ENCODE peak calls at places on chromosome 1, in five cellular contexts. M is ELR; W is epithelial cell of prostate; A is activated CD4-positive, alpha-beta T cell treated with anti-CD3 and anti-CD28 coated beads for 24 hours; I is glutamatergic neuron. T is an unnamed sample.

GRCh38 chr1:175394739-175395138 is 202.2 kb upstream of the KIAA0040 start:
- DNase-seq in M (no peak), W (no peak), A (no peak), I (no peak), T (no peak)

GRCh38 chr1:97084566-97084965 is 363.0 kb downstream of the PTBP2 start:
- DNase-seq in M (peak), W (no peak), A (no peak), I (no peak), T (no peak)

GRCh38 chr1:244833734-244834595 is 1.5 kb upstream of the COX20 start:
- DNase-seq in M (peak), W (peak), A (peak), I (peak), T (peak)

GRCh38 chr1:242065813-242066212 is 66.9 kb upstream of the MAP1LC3C start:
- DNase-seq in M (no peak), W (no peak), A (no peak), I (no peak), T (no peak)

GRCh38 chr1:18109058-18109755 is 1.6 kb downstream of the IGSF21 start:
- DNase-seq in M (no peak), W (no peak), A (no peak), I (peak), T (no peak)

GRCh38 chr1:29518183-29518835 is 282.0 kb downstream of the PTPRU start:
- DNase-seq in M (no peak), W (no peak), A (no peak), I (no peak), T (no peak)

GRCh38 chr1:152753586-152753985 is 4.2 kb upstream of the KPRP start:
- DNase-seq in M (no peak), W (no peak), A (no peak), I (no peak), T (no peak)

GRCh38 chr1:196538473-196538872 is 69.8 kb downstream of the KCNT2 start:
- DNase-seq in M (no peak), W (no peak), A (no peak), I (no peak), T (no peak)